ENCODE peak calls at places on chromosomes 1 and 21, in eight cellular contexts. I is cardiac muscle cell, T is uterus, Z is osteoblast, V is endodermal cell, B is aorta, E is pancreas, R is T-helper 17 cell. C is an unnamed sample.

GRCh38 chr1:204046346-204046745 is 26.6 kb upstream of the SOX13 start:
- DNase-seq in I (no peak), T (no peak), Z (no peak), V (no peak), B (peak; percentile 20), E (no peak), R (no peak), C (no peak)

GRCh38 chr1:241451981-241452380 is 67.6 kb downstream of the FH start:
- DNase-seq in I (no peak), T (no peak), Z (no peak), V (no peak), B (no peak), E (no peak), R (no peak), C (no peak)

GRCh38 chr1:58290685-58291372 is 255.7 kb downstream of the OMA1 start:
- DNase-seq in I (peak; percentile 32), T (no peak), Z (no peak), V (peak; percentile 88), B (no peak), E (peak; percentile 24), R (no peak), C (no peak)

GRCh38 chr1:202958544-202959275 is 598 bp upstream of the ADIPOR1 start:
- DNase-seq in I (no peak), T (no peak), Z (peak; percentile 69), V (no peak), B (no peak), E (no peak), R (no peak), C (no peak)

GRCh38 chr1:109385417-109385816 is 12.3 kb downstream of the SORT1 start:
- DNase-seq in I (peak; percentile 58), T (no peak), Z (no peak), V (no peak), B (no peak), E (no peak), R (no peak), C (no peak)

GRCh38 chr1:77866296-77866695 is 22.1 kb upstream of the NEXN start:
- DNase-seq in I (no peak), T (no peak), Z (peak; percentile 35), V (no peak), B (no peak), E (no peak), R (no peak), C (no peak)

GRCh38 chr1:89780721-89781120 is 40.1 kb upstream of the LRRC8D start:
- DNase-seq in I (peak; percentile 47), T (no peak), Z (no peak), V (no peak), B (no peak), E (no peak), R (no peak), C (no peak)

GRCh38 chr1:197181982-197182381 is 35.5 kb upstream of the ASPM start:
- DNase-seq in I (no peak), T (no peak), Z (no peak), V (no peak), B (no peak), E (no peak), R (no peak), C (no peak)

GRCh38 chr1:206503591-206504362 is 3.6 kb upstream of the RASSF5 start:
- DNase-seq in I (peak; percentile 96), T (peak; percentile 40), Z (peak; percentile 97), V (no peak), B (peak; percentile 88), E (no peak), R (no peak), C (no peak)

GRCh38 chr1:152513081-152513480 is 1.2 kb upstream of the CRCT1 start:
- DNase-seq in I (no peak), T (no peak), Z (no peak), V (no peak), B (no peak), E (no peak), R (no peak), C (no peak)

GRCh38 chr1:152514715-152515453 is 602 bp downstream of the CRCT1 start:
- DNase-seq in I (no peak), T (no peak), Z (peak; percentile 58), V (no peak), B (no peak), E (no peak), R (no peak), C (no peak)

GRCh38 chr1:152516082-152516481 is 1.8 kb downstream of the CRCT1 start:
- DNase-seq in I (no peak), T (no peak), Z (no peak), V (no peak), B (no peak), E (no peak), R (no peak), C (no peak)

GRCh38 chr1:152517237-152517811 is 3.0 kb downstream of the CRCT1 start:
- DNase-seq in I (no peak), T (no peak), Z (peak; percentile 42), V (no peak), B (no peak), E (no peak), R (no peak), C (no peak)

GRCh38 chr1:152515454-152515823 is 1.2 kb downstream of the CRCT1 start:
- DNase-seq in I (peak; percentile 23), T (no peak), Z (peak; percentile 85), V (no peak), B (no peak), E (no peak), R (no peak), C (no peak)
- H3K9me3 ChIP-seq in I (no peaks in the 10 kb centered on the region), T (no peaks in the 10 kb centered on the region), Z (no peaks in the 10 kb centered on the region), V (peaks cover 55% of the 10 kb centered on the region), B (no peaks in the 10 kb centered on the region), E (no peaks in the 10 kb centered on the region), R (no peaks in the 10 kb centered on the region), C (no peaks in the 10 kb centered on the region)

DNA sequence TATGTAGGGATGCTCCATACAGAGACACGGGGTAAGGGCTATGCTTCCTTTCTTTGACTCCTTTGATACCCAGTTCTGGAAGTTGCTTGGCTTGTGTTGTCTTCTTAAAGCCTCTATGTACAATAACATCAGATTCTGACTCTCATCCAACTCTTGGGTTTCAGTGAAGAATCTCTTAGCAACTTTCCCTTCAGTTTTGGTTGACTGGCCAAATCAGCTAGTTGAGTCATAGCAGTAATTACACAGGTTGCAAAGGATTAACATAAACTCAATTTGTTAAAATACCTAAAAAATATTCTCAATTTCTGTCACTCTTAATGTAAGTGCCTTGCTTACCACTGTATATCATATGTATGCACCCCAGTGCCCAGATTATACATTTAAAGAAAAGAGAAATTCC is 9.2 kb downstream of the CD1E start:
- DNase-seq in I (no peak), T (no peak), Z (no peak), V (no peak), B (no peak), E (no peak), R (no peak), C (no peak)
- H3K9me3 ChIP-seq in I (no peaks in the 10 kb centered on the region), T (no peaks in the 10 kb centered on the region), Z (no peaks in the 10 kb centered on the region), V (no peaks in the 10 kb centered on the region), B (no peaks in the 10 kb centered on the region), E (no peaks in the 10 kb centered on the region), R (no peaks in the 10 kb centered on the region), C (no peaks in the 10 kb centered on the region)

GRCh38 chr1:96727860-96728259 is 6.3 kb downstream of the PTBP2 start:
- DNase-seq in I (no peak), T (no peak), Z (no peak), V (no peak), B (no peak), E (no peak), R (no peak), C (no peak)

GRCh38 chr1:96730574-96731298 is 9.2 kb downstream of the PTBP2 start:
- DNase-seq in I (peak; percentile 43), T (no peak), Z (peak; percentile 52), V (no peak), B (no peak), E (no peak), R (no peak), C (no peak)
- H3K9me3 ChIP-seq in I (no peaks in the 10 kb centered on the region), T (no peaks in the 10 kb centered on the region), Z (no peaks in the 10 kb centered on the region), V (peaks cover 9% of the 10 kb centered on the region), B (no peaks in the 10 kb centered on the region), E (no peaks in the 10 kb centered on the region), R (no peaks in the 10 kb centered on the region), C (peaks cover 3% of the 10 kb centered on the region)

DNA sequence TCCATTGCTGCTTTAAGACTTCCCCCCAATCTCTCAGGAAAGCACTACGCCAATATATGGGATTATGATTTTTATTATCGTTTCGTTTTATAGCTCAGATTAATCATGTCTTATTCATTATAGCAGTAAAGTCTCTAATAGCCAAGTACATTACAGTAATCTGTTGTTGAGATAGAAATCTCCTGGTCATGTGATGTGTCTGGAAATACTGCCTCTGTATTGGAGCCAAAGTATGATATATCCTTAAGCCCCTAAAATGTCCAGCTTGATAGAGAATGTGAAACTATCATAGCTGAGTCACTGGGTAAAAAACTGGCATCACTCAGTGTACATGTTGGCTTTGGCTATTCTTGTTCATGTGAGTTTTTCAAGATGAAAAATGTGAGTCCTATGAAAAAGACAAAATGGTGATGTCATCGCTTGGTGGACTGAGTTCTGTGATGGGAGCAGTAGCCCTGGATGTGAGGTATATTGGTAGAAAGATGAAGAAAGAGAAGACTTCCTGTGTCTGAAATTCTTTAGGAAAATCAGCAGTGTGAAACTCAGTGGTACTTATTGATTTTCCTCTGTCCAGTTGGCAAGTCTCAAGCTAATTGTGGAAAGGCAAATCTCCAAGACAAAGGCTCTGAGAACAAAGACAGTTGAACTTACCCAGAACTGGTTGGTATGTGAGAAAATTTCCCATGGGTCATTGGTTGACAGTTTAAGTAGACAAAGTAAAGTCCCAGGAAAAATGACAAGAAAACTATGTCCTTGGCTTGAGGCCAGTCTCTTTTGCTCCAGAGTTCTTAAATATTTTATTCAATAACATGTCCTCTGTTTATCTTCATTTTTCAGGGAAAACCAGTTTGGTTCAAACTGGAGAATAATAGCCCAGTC is 76.2 kb downstream of the BRINP2 start:
- DNase-seq in I (peak; percentile 23), T (no peak), Z (no peak), V (no peak), B (no peak), E (no peak), R (no peak), C (no peak)
- H3K9me3 ChIP-seq in I (no peaks in the 10 kb centered on the region), T (no peaks in the 10 kb centered on the region), Z (no peaks in the 10 kb centered on the region), V (no peaks in the 10 kb centered on the region), B (no peaks in the 10 kb centered on the region), E (no peaks in the 10 kb centered on the region), R (no peaks in the 10 kb centered on the region), C (no peaks in the 10 kb centered on the region)

GRCh38 chr21:40976198-40977114 is 129.5 kb upstream of the DSCAM start:
- DNase-seq in I (no peak), T (no peak), Z (no peak), V (no peak), B (no peak), E (no peak), R (no peak), C (no peak)
- H3K9me3 ChIP-seq in I (no peaks in the 10 kb centered on the region), T (no peaks in the 10 kb centered on the region), Z (peaks cover 6% of the 10 kb centered on the region), V (peaks cover 36% of the 10 kb centered on the region), B (peaks cover 5% of the 10 kb centered on the region), E (no peaks in the 10 kb centered on the region), R (no peaks in the 10 kb centered on the region), C (no peaks in the 10 kb centered on the region)

C was measured in BE2C.